ENCODE peak calls at places on chromosomes 7 and 10, in ten cellular contexts. I is tibial artery, M is GM23248, D is GM12878, K is tibial nerve, E is heart left ventricle, G is mesenchymal stem cell, N is adipocyte, L is colonic mucosa, F is mesendoderm. X is an unnamed sample. For H3K4me1, the result is how much of the 10 kb centered on the place peaks cover.

GRCh38 chr10:29839826-29840515 is 205.2 kb upstream of the SVIL start:
- DNase-seq in I (no peak), M (no peak), D (no peak), K (no peak), E (no peak), G (no peak), N (no peak), L (no peak), F (no peak), X (peak)

GRCh38 chr7:89988070-89988469 is 166.2 kb upstream of the STEAP1 start:
- DNase-seq in I (no peak), M (peak), D (no peak), K (no peak), E (no peak), G (no peak), N (no peak), L (no peak), F (no peak), X (no peak)

GRCh38 chr10:11515596-11516418 is 95.6 kb downstream of the USP6NL start:
- DNase-seq in I (peak), M (peak), D (peak), K (peak), E (peak), G (peak), N (peak), L (peak), F (peak), X (peak)

GRCh38 chr7:90180649-90181048 is 26.4 kb downstream of the STEAP1 start:
- DNase-seq in I (no peak), M (peak), D (no peak), K (no peak), E (no peak), G (no peak), N (no peak), L (no peak), F (no peak), X (no peak)

GRCh38 chr7:50423860-50424259 is 26.3 kb downstream of the FIGNL1 start:
- DNase-seq in I (no peak), M (no peak), D (no peak), K (no peak), E (no peak), G (no peak), N (no peak), L (no peak), F (no peak), X (no peak)

GRCh38 chr10:34319197-34319846 is 495.8 kb downstream of the PARD3 start:
- DNase-seq in I (no peak), M (peak), D (no peak), K (no peak), E (no peak), G (peak), N (peak), L (peak), F (peak), X (no peak)

GRCh38 chr7:140562921-140563600 is 77.6 kb downstream of the DENND2A start:
- DNase-seq in I (no peak), M (peak), D (no peak), K (no peak), E (no peak), G (no peak), N (no peak), L (no peak), F (no peak), X (peak)

GRCh38 chr7:96052860-96053452 is 268.9 kb downstream of the SLC25A13 start:
- DNase-seq in I (no peak), M (no peak), D (no peak), K (no peak), E (no peak), G (no peak), N (no peak), L (no peak), F (no peak), X (no peak)

GRCh38 chr7:64892666-64893269 is 10.3 kb upstream of the ZNF273 start:
- DNase-seq in I (no peak), M (no peak), D (no peak), K (no peak), E (no peak), G (no peak), N (no peak), L (no peak), F (no peak), X (no peak)

GRCh38 chr7:140070546-140070945 is 7.8 kb upstream of the PARP12 start:
- DNase-seq in I (no peak), M (no peak), D (no peak), K (no peak), E (no peak), G (no peak), N (no peak), L (no peak), F (no peak), X (no peak)

GRCh38 chr7:22545539-22545938 is 45.6 kb upstream of the STEAP1B start:
- DNase-seq in I (no peak), M (no peak), D (no peak), K (no peak), E (no peak), G (no peak), N (no peak), L (no peak), F (no peak), X (no peak)

GRCh38 chr10:93461807-93462178 is 20.3 kb downstream of the MYOF start:
- DNase-seq in I (no peak), M (peak), D (no peak), K (no peak), E (no peak), G (peak), N (peak), L (no peak), F (no peak), X (no peak)

GRCh38 chr10:104809288-104810090 is 168.4 kb downstream of the SORCS3 start:
- DNase-seq in I (no peak), M (peak), D (no peak), K (no peak), E (no peak), G (no peak), N (no peak), L (no peak), F (peak), X (peak)

GRCh38 chr7:1235501-1236131 is 2.9 kb downstream of the UNCX start:
- DNase-seq in I (no peak), M (peak), D (no peak), K (no peak), E (no peak), G (no peak), N (no peak), L (no peak), F (peak), X (peak)

GRCh38 chr10:106980711-106981460 is 183.6 kb downstream of the SORCS1 start:
- DNase-seq in I (no peak), M (no peak), D (peak), K (no peak), E (no peak), G (no peak), N (no peak), L (no peak), F (no peak), X (no peak)

GRCh38 chr7:77734590-77735421 is 38.5 kb downstream of the RSBN1L start:
- DNase-seq in I (no peak), M (no peak), D (no peak), K (no peak), E (no peak), G (no peak), N (no peak), L (peak), F (no peak), X (no peak)

GRCh38 chr10:116403740-116404250 is 23.9 kb upstream of the PNLIPRP3 start:
- DNase-seq in I (no peak), M (no peak), D (no peak), K (no peak), E (no peak), G (no peak), N (no peak), L (no peak), F (peak), X (peak)

GRCh38 chr7:136588216-136588615 is 280.2 kb upstream of the CHRM2 start:
- DNase-seq in I (no peak), M (no peak), D (no peak), K (no peak), E (no peak), G (no peak), N (no peak), L (no peak), F (no peak), X (no peak)

GRCh38 chr10:78937800-78938694 is 130.7 kb upstream of the ZMIZ1 start:
- DNase-seq in I (no peak), M (no peak), D (no peak), K (no peak), E (no peak), G (peak), N (peak), L (no peak), F (peak), X (peak)

GRCh38 chr7:132394283-132395003 is 181.8 kb downstream of the PLXNA4 start:
- DNase-seq in I (no peak), M (peak), D (no peak), K (no peak), E (no peak), G (no peak), N (no peak), L (no peak), F (peak), X (peak)

GRCh38 chr10:96831867-96832720 is at the start of gene LCOR:
- DNase-seq in I (peak), M (peak), D (no peak), K (peak), E (peak), G (peak), N (peak), L (peak), F (peak), X (peak)

GRCh38 chr7:102320181-102320580 is 33.5 kb downstream of the SH2B2 start:
- DNase-seq in I (no peak), M (no peak), D (no peak), K (no peak), E (no peak), G (no peak), N (no peak), L (no peak), F (no peak), X (no peak)

GRCh38 chr7:107856806-107857540 is 34.0 kb upstream of the DLD start:
- DNase-seq in I (no peak), M (no peak), D (no peak), K (no peak), E (no peak), G (no peak), N (no peak), L (peak), F (no peak), X (no peak)

GRCh38 chr10:113808168-113808567 is 45.7 kb downstream of the DCLRE1A start:
- DNase-seq in I (no peak), M (no peak), D (no peak), K (no peak), E (no peak), G (no peak), N (no peak), L (no peak), F (no peak), X (no peak)

GRCh38 chr7:74502216-74502891 is 48.6 kb downstream of the GTF2IRD1 start:
- DNase-seq in I (peak), M (peak), D (no peak), K (no peak), E (peak), G (no peak), N (no peak), L (no peak), F (no peak), X (no peak)

GRCh38 chr7:9958461-9958860 is 1015.2 kb upstream of the PHF14 start:
- DNase-seq in I (no peak), M (no peak), D (no peak), K (no peak), E (no peak), G (no peak), N (no peak), L (no peak), F (no peak), X (no peak)

GRCh38 chr10:49484501-49485230 is 54.3 kb downstream of the ERCC6 start:
- DNase-seq in I (no peak), M (peak), D (no peak), K (no peak), E (no peak), G (peak), N (peak), L (no peak), F (no peak), X (no peak)

GRCh38 chr7:52959336-52959735 is 76.1 kb upstream of the POM121L12 start:
- DNase-seq in I (no peak), M (no peak), D (no peak), K (no peak), E (no peak), G (peak), N (no peak), L (no peak), F (peak), X (no peak)

GRCh38 chr7:50142421-50143113 is 49.5 kb upstream of the ZPBP start:
- DNase-seq in I (no peak), M (peak), D (peak), K (no peak), E (no peak), G (peak), N (peak), L (no peak), F (peak), X (peak)

GRCh38 chr10:117924820-117925219 is 121.9 kb downstream of the RAB11FIP2 start:
- DNase-seq in I (no peak), M (no peak), D (no peak), K (no peak), E (no peak), G (no peak), N (no peak), L (no peak), F (no peak), X (no peak)

GRCh38 chr7:1123721-1124120 is 35.8 kb downstream of the GPER1 start:
- DNase-seq in I (peak), M (peak), D (no peak), K (peak), E (peak), G (peak), N (peak), L (peak), F (peak), X (peak)

GRCh38 chr7:76206633-76207032 is 4.9 kb downstream of the SRRM3 start:
- DNase-seq in I (no peak), M (peak), D (no peak), K (no peak), E (peak), G (no peak), N (no peak), L (no peak), F (no peak), X (no peak)

DNA sequence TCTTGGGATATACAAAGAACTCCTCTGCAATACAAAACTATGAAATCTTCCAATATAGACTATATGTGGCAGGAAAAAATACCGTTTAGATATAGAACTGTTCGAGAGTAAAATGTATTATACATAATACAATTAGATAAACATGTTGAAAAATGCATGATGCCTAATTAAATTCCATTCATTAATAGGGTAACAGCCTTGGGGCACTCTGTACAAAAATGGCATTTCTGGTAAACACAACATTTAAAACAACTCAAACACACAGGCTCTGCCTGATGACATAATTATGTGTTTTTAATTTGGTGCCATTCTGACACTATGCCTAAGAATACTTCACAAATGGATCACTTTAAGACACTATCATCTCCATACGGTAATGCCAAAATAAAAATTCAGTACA is 180.9 kb downstream of the FAM107B start:
- DNase-seq in I (no peak), M (no peak), D (no peak), K (no peak), E (no peak), G (no peak), N (no peak), L (no peak), F (no peak), X (no peak)
- H3K4me1 ChIP-seq in I (under half), M (under half), D (under half), K (under half), E (under half), G (under half), N (under half), L (under half), F (under half), X (under half)

DNA sequence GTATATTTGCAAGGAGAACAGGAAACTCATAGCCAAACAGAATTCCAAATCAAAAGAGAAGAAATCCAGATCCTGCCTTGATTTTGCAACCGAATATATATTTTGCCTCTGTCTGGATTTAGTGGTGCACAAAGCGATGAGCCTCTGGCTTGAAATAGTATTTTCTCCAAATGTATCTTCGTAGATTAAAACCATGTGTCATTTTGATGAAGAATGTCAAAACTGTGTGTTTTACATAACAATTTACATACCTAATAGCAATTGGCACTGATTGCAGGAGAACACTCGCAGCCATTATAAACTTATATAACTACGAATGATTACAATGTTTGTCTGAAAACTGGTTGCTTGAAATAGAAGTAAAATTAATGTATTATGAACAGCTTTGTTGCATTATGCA is 156.4 kb downstream of the ARID5B start:
- DNase-seq in I (no peak), M (no peak), D (no peak), K (no peak), E (no peak), G (no peak), N (peak), L (no peak), F (no peak), X (no peak)
- H3K4me1 ChIP-seq in I (half or more), M (half or more), D (under half), K (half or more), E (half or more), G (under half), N (half or more), L (under half), F (under half), X (under half)

GRCh38 chr7:116230191-116231005 is 20.1 kb downstream of the TES start:
- DNase-seq in I (no peak), M (no peak), D (no peak), K (no peak), E (peak), G (peak), N (peak), L (no peak), F (no peak), X (no peak)
- H3K4me1 ChIP-seq in I (half or more), M (half or more), D (under half), K (under half), E (half or more), G (under half), N (half or more), L (under half), F (under half), X (under half)

GRCh38 chr7:151821226-151821625 is 55.7 kb downstream of the PRKAG2 start:
- DNase-seq in I (no peak), M (no peak), D (no peak), K (no peak), E (no peak), G (no peak), N (no peak), L (no peak), F (no peak), X (no peak)

GRCh38 chr7:151823783-151824182 is 53.1 kb downstream of the PRKAG2 start:
- DNase-seq in I (no peak), M (no peak), D (no peak), K (no peak), E (no peak), G (no peak), N (peak), L (no peak), F (no peak), X (no peak)

GRCh38 chr7:151822541-151823181 is 54.3 kb downstream of the PRKAG2 start:
- DNase-seq in I (no peak), M (no peak), D (no peak), K (no peak), E (no peak), G (no peak), N (no peak), L (no peak), F (no peak), X (no peak)

GRCh38 chr7:151820486-151821105 is 56.3 kb downstream of the PRKAG2 start:
- DNase-seq in I (no peak), M (no peak), D (no peak), K (no peak), E (no peak), G (no peak), N (no peak), L (no peak), F (no peak), X (no peak)

DNA sequence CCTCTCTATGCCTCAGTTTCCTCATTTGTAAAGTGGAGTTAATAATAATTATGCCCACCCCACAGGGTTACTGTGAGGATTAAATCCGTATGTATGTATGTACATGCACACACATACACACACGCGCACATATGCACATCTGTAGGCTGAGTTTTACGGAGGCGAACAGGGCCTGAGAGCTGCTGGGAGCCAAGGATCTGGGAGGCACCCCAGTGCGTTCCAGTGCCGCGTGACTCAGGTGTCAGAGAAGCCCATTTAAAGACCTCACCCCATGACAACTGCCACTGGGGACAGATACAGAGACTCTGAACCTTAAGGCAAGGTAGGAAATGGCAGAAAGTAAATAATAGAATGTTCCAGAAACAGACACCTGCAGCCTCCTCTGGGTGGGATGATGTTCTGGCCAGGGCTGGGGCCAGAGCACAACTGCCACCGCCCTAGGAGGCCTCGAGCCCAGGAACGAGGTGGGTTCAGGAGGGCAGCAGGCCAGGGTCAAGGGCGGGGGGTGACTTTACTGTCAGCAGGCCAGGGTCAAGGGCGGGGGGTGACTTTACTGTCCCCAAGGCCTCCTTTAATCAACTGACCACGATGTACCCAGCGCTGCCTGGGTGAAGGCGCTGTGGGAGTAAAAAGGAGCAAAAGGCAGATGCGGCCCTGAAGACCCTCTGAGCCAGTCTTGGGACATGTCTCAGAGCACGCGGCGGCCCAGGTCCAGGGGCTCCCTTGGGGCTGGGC is 54.9 kb downstream of the PRKAG2 start:
- DNase-seq in I (no peak), M (no peak), D (no peak), K (no peak), E (no peak), G (no peak), N (no peak), L (no peak), F (no peak), X (no peak)
- H3K4me1 ChIP-seq in I (under half), M (under half), D (under half), K (under half), E (under half), G (under half), N (under half), L (under half), F (under half), X (under half)

GRCh38 chr10:122213766-122214165 is 57.3 kb upstream of the BTBD16 start:
- DNase-seq in I (no peak), M (no peak), D (no peak), K (no peak), E (no peak), G (no peak), N (no peak), L (no peak), F (peak), X (no peak)
- H3K4me1 ChIP-seq in I (under half), M (under half), D (under half), K (under half), E (under half), G (under half), N (under half), L (under half), F (under half), X (under half)

GRCh38 chr10:108167766-108168165 is 1003.3 kb upstream of the SORCS1 start:
- DNase-seq in I (no peak), M (no peak), D (no peak), K (no peak), E (no peak), G (no peak), N (no peak), L (no peak), F (no peak), X (no peak)

DNA sequence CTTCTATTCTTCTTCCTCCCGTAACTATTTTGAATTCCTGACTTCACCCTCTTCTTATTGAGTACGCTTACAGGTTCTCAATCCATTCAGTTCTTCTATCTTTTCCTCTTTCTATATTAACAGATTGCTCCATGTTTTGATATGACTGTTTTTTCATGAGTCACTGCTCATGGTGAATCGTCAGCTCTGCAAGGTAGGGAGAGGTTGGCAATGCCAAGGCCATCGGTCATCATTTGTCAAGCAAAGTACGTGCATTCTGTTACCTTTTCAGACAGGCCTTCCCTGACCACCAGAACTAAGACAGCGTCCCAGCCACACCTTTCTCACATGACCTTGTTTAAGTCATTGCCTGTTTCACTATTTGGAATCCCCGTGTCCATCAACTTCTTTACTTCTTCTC is 1001.9 kb upstream of the SORCS1 start:
- DNase-seq in I (no peak), M (peak), D (no peak), K (no peak), E (no peak), G (no peak), N (no peak), L (no peak), F (no peak), X (no peak)
- H3K4me1 ChIP-seq in I (under half), M (under half), D (under half), K (under half), E (under half), G (under half), N (under half), L (under half), F (under half), X (under half)

X was measured in GM23338.